ENCODE peak calls at places on chromosome 14, in six cellular contexts. One of them, this sample, is unnamed.
A peak's percentile ranks its signal among the peaks of the same experiment; 100 is the strongest.

GRCh38 chr14:83842536-83842935 is 1687.4 kb upstream of the FLRT2 start:
- DNase-seq in CD4-positive, alpha-beta T cell: no peak
- DNase-seq in activated T-helper 1 cell treated with anti-CD3 and anti-CD28 coated beads, Interleukin-12 subunit alpha, Interleukin-12 subunit beta, Interleukin-2, Interleukin-4 antibody, amounts not matched to agents 30 ng/mL and 10 ng/mL and 1 ng/mL, durations not matched to agents 14 hours and 24 hours and 36 hours: no peak
- DNase-seq in NCI-H1417: no peak
- DNase-seq in sigmoid colon: no peak
- DNase-seq in HFFc6: no peak
- DNase-seq in this sample: no peak

GRCh38 chr14:77790566-77791224 is 9.2 kb upstream of the ADCK1 start:
- DNase-seq in CD4-positive, alpha-beta T cell: no peak
- DNase-seq in HFFc6: no peak
- DNase-seq in activated T-helper 1 cell treated with anti-CD3 and anti-CD28 coated beads, Interleukin-12 subunit alpha, Interleukin-12 subunit beta, Interleukin-2, Interleukin-4 antibody, amounts not matched to agents 30 ng/mL and 10 ng/mL and 1 ng/mL, durations not matched to agents 14 hours and 24 hours and 36 hours: no peak
- DNase-seq in sigmoid colon: no peak
- DNase-seq in NCI-H1417: no peak
- DNase-seq in this sample: no peak

GRCh38 chr14:35215110-35215872 is 76.9 kb upstream of the PSMA6 start:
- DNase-seq in activated T-helper 1 cell treated with anti-CD3 and anti-CD28 coated beads, Interleukin-12 subunit alpha, Interleukin-12 subunit beta, Interleukin-2, Interleukin-4 antibody, amounts not matched to agents 30 ng/mL and 10 ng/mL and 1 ng/mL, durations not matched to agents 14 hours and 24 hours and 36 hours: no peak
- DNase-seq in CD4-positive, alpha-beta T cell: no peak
- DNase-seq in HFFc6: peak; percentile 65
- DNase-seq in NCI-H1417: no peak
- DNase-seq in sigmoid colon: no peak
- DNase-seq in this sample: no peak

GRCh38 chr14:105042813-105043212 is 21.9 kb upstream of the CDCA4 start:
- DNase-seq in CD4-positive, alpha-beta T cell: no peak
- DNase-seq in HFFc6: no peak
- DNase-seq in activated T-helper 1 cell treated with anti-CD3 and anti-CD28 coated beads, Interleukin-12 subunit alpha, Interleukin-12 subunit beta, Interleukin-2, Interleukin-4 antibody, amounts not matched to agents 30 ng/mL and 10 ng/mL and 1 ng/mL, durations not matched to agents 14 hours and 24 hours and 36 hours: no peak
- DNase-seq in NCI-H1417: no peak
- DNase-seq in sigmoid colon: no peak
- DNase-seq in this sample: no peak

GRCh38 chr14:51701956-51702355 is 50.2 kb downstream of the FRMD6 start:
- DNase-seq in sigmoid colon: no peak
- DNase-seq in CD4-positive, alpha-beta T cell: no peak
- DNase-seq in activated T-helper 1 cell treated with anti-CD3 and anti-CD28 coated beads, Interleukin-12 subunit alpha, Interleukin-12 subunit beta, Interleukin-2, Interleukin-4 antibody, amounts not matched to agents 30 ng/mL and 10 ng/mL and 1 ng/mL, durations not matched to agents 14 hours and 24 hours and 36 hours: no peak
- DNase-seq in HFFc6: no peak
- DNase-seq in NCI-H1417: no peak
- DNase-seq in this sample: no peak

GRCh38 chr14:67680941-67681340 is 6.5 kb upstream of the VTI1B start:
- DNase-seq in sigmoid colon: no peak
- DNase-seq in NCI-H1417: no peak
- DNase-seq in CD4-positive, alpha-beta T cell: no peak
- DNase-seq in HFFc6: no peak
- DNase-seq in activated T-helper 1 cell treated with anti-CD3 and anti-CD28 coated beads, Interleukin-12 subunit alpha, Interleukin-12 subunit beta, Interleukin-2, Interleukin-4 antibody, amounts not matched to agents 30 ng/mL and 10 ng/mL and 1 ng/mL, durations not matched to agents 14 hours and 24 hours and 36 hours: no peak
- DNase-seq in this sample: no peak

GRCh38 chr14:74019408-74019714 is 212 bp downstream of the BBOF1 start:
- DNase-seq in HFFc6: no peak
- DNase-seq in NCI-H1417: no peak
- DNase-seq in CD4-positive, alpha-beta T cell: no peak
- DNase-seq in sigmoid colon: no peak
- DNase-seq in activated T-helper 1 cell treated with anti-CD3 and anti-CD28 coated beads, Interleukin-12 subunit alpha, Interleukin-12 subunit beta, Interleukin-2, Interleukin-4 antibody, amounts not matched to agents 30 ng/mL and 10 ng/mL and 1 ng/mL, durations not matched to agents 14 hours and 24 hours and 36 hours: no peak
- DNase-seq in this sample: no peak

GRCh38 chr14:70640938-70641547 is 673 bp upstream of the TTC9 start:
- DNase-seq in HFFc6: no peak
- DNase-seq in NCI-H1417: peak; percentile 86
- DNase-seq in CD4-positive, alpha-beta T cell: peak; percentile 57
- DNase-seq in sigmoid colon: peak; percentile 72
- DNase-seq in activated T-helper 1 cell treated with anti-CD3 and anti-CD28 coated beads, Interleukin-12 subunit alpha, Interleukin-12 subunit beta, Interleukin-2, Interleukin-4 antibody, amounts not matched to agents 30 ng/mL and 10 ng/mL and 1 ng/mL, durations not matched to agents 14 hours and 24 hours and 36 hours: peak; percentile 37
- DNase-seq in this sample: peak; percentile 36

GRCh38 chr14:90753456-90754005 is 62.7 kb downstream of the TTC7B start:
- DNase-seq in NCI-H1417: no peak
- DNase-seq in activated T-helper 1 cell treated with anti-CD3 and anti-CD28 coated beads, Interleukin-12 subunit alpha, Interleukin-12 subunit beta, Interleukin-2, Interleukin-4 antibody, amounts not matched to agents 30 ng/mL and 10 ng/mL and 1 ng/mL, durations not matched to agents 14 hours and 24 hours and 36 hours: no peak
- DNase-seq in CD4-positive, alpha-beta T cell: no peak
- DNase-seq in sigmoid colon: no peak
- DNase-seq in HFFc6: no peak
- DNase-seq in this sample: no peak

GRCh38 chr14:32217301-32217700 is 14.2 kb upstream of the RNU6-8 start:
- DNase-seq in sigmoid colon: no peak
- DNase-seq in HFFc6: no peak
- DNase-seq in activated T-helper 1 cell treated with anti-CD3 and anti-CD28 coated beads, Interleukin-12 subunit alpha, Interleukin-12 subunit beta, Interleukin-2, Interleukin-4 antibody, amounts not matched to agents 30 ng/mL and 10 ng/mL and 1 ng/mL, durations not matched to agents 14 hours and 24 hours and 36 hours: no peak
- DNase-seq in NCI-H1417: peak; percentile 66
- DNase-seq in CD4-positive, alpha-beta T cell: no peak
- DNase-seq in this sample: no peak

GRCh38 chr14:35368583-35368982 is 36.0 kb downstream of the NFKBIA start:
- DNase-seq in sigmoid colon: no peak
- DNase-seq in activated T-helper 1 cell treated with anti-CD3 and anti-CD28 coated beads, Interleukin-12 subunit alpha, Interleukin-12 subunit beta, Interleukin-2, Interleukin-4 antibody, amounts not matched to agents 30 ng/mL and 10 ng/mL and 1 ng/mL, durations not matched to agents 14 hours and 24 hours and 36 hours: no peak
- DNase-seq in HFFc6: no peak
- DNase-seq in NCI-H1417: no peak
- DNase-seq in CD4-positive, alpha-beta T cell: no peak
- DNase-seq in this sample: no peak

GRCh38 chr14:39107624-39108023 is 4.6 kb upstream of the SEC23A start:
- DNase-seq in activated T-helper 1 cell treated with anti-CD3 and anti-CD28 coated beads, Interleukin-12 subunit alpha, Interleukin-12 subunit beta, Interleukin-2, Interleukin-4 antibody, amounts not matched to agents 30 ng/mL and 10 ng/mL and 1 ng/mL, durations not matched to agents 14 hours and 24 hours and 36 hours: no peak
- DNase-seq in CD4-positive, alpha-beta T cell: no peak
- DNase-seq in HFFc6: peak; percentile 35
- DNase-seq in NCI-H1417: no peak
- DNase-seq in sigmoid colon: no peak
- DNase-seq in this sample: no peak

GRCh38 chr14:31660191-31660590 is 99.0 kb downstream of the NUBPL start:
- DNase-seq in NCI-H1417: no peak
- DNase-seq in HFFc6: no peak
- DNase-seq in sigmoid colon: no peak
- DNase-seq in CD4-positive, alpha-beta T cell: no peak
- DNase-seq in activated T-helper 1 cell treated with anti-CD3 and anti-CD28 coated beads, Interleukin-12 subunit alpha, Interleukin-12 subunit beta, Interleukin-2, Interleukin-4 antibody, amounts not matched to agents 30 ng/mL and 10 ng/mL and 1 ng/mL, durations not matched to agents 14 hours and 24 hours and 36 hours: no peak
- DNase-seq in this sample: no peak

GRCh38 chr14:61596985-61597384 is 98.3 kb upstream of the HIF1A start:
- DNase-seq in CD4-positive, alpha-beta T cell: no peak
- DNase-seq in activated T-helper 1 cell treated with anti-CD3 and anti-CD28 coated beads, Interleukin-12 subunit alpha, Interleukin-12 subunit beta, Interleukin-2, Interleukin-4 antibody, amounts not matched to agents 30 ng/mL and 10 ng/mL and 1 ng/mL, durations not matched to agents 14 hours and 24 hours and 36 hours: no peak
- DNase-seq in HFFc6: no peak
- DNase-seq in sigmoid colon: no peak
- DNase-seq in NCI-H1417: no peak
- DNase-seq in this sample: no peak

GRCh38 chr14:28098863-28099262 is 667.7 kb upstream of the FOXG1 start:
- DNase-seq in NCI-H1417: no peak
- DNase-seq in sigmoid colon: no peak
- DNase-seq in activated T-helper 1 cell treated with anti-CD3 and anti-CD28 coated beads, Interleukin-12 subunit alpha, Interleukin-12 subunit beta, Interleukin-2, Interleukin-4 antibody, amounts not matched to agents 30 ng/mL and 10 ng/mL and 1 ng/mL, durations not matched to agents 14 hours and 24 hours and 36 hours: no peak
- DNase-seq in HFFc6: no peak
- DNase-seq in CD4-positive, alpha-beta T cell: no peak
- DNase-seq in this sample: no peak

GRCh38 chr14:65910108-65910507 is 497.6 kb downstream of the FUT8 start:
- DNase-seq in activated T-helper 1 cell treated with anti-CD3 and anti-CD28 coated beads, Interleukin-12 subunit alpha, Interleukin-12 subunit beta, Interleukin-2, Interleukin-4 antibody, amounts not matched to agents 30 ng/mL and 10 ng/mL and 1 ng/mL, durations not matched to agents 14 hours and 24 hours and 36 hours: no peak
- DNase-seq in CD4-positive, alpha-beta T cell: no peak
- DNase-seq in sigmoid colon: no peak
- DNase-seq in HFFc6: peak; percentile 17
- DNase-seq in NCI-H1417: no peak
- DNase-seq in this sample: no peak

GRCh38 chr14:53751650-53752049 is 205.0 kb downstream of the BMP4 start:
- DNase-seq in sigmoid colon: no peak
- DNase-seq in activated T-helper 1 cell treated with anti-CD3 and anti-CD28 coated beads, Interleukin-12 subunit alpha, Interleukin-12 subunit beta, Interleukin-2, Interleukin-4 antibody, amounts not matched to agents 30 ng/mL and 10 ng/mL and 1 ng/mL, durations not matched to agents 14 hours and 24 hours and 36 hours: no peak
- DNase-seq in CD4-positive, alpha-beta T cell: no peak
- DNase-seq in NCI-H1417: peak; percentile 21
- DNase-seq in HFFc6: no peak
- DNase-seq in this sample: no peak

GRCh38 chr14:72613196-72613974 is 280.5 kb downstream of the DPF3 start:
- DNase-seq in activated T-helper 1 cell treated with anti-CD3 and anti-CD28 coated beads, Interleukin-12 subunit alpha, Interleukin-12 subunit beta, Interleukin-2, Interleukin-4 antibody, amounts not matched to agents 30 ng/mL and 10 ng/mL and 1 ng/mL, durations not matched to agents 14 hours and 24 hours and 36 hours: no peak
- DNase-seq in CD4-positive, alpha-beta T cell: no peak
- DNase-seq in sigmoid colon: no peak
- DNase-seq in NCI-H1417: no peak
- DNase-seq in HFFc6: no peak
- DNase-seq in this sample: peak; percentile 3

GRCh38 chr14:37142835-37143499 is 29.4 kb downstream of the SLC25A21 start:
- DNase-seq in sigmoid colon: no peak
- DNase-seq in activated T-helper 1 cell treated with anti-CD3 and anti-CD28 coated beads, Interleukin-12 subunit alpha, Interleukin-12 subunit beta, Interleukin-2, Interleukin-4 antibody, amounts not matched to agents 30 ng/mL and 10 ng/mL and 1 ng/mL, durations not matched to agents 14 hours and 24 hours and 36 hours: no peak
- DNase-seq in HFFc6: peak; percentile 79
- DNase-seq in CD4-positive, alpha-beta T cell: no peak
- DNase-seq in NCI-H1417: no peak
- DNase-seq in this sample: no peak

GRCh38 chr14:81400852-81401251 is 728 bp upstream of the STON2 start:
- DNase-seq in HFFc6: peak; percentile 94
- DNase-seq in CD4-positive, alpha-beta T cell: no peak
- DNase-seq in activated T-helper 1 cell treated with anti-CD3 and anti-CD28 coated beads, Interleukin-12 subunit alpha, Interleukin-12 subunit beta, Interleukin-2, Interleukin-4 antibody, amounts not matched to agents 30 ng/mL and 10 ng/mL and 1 ng/mL, durations not matched to agents 14 hours and 24 hours and 36 hours: no peak
- DNase-seq in sigmoid colon: peak; percentile 88
- DNase-seq in NCI-H1417: no peak
- DNase-seq in this sample: no peak

GRCh38 chr14:105899071-105899641 is 372.8 kb downstream of the TMEM121 start:
- DNase-seq in CD4-positive, alpha-beta T cell: no peak
- DNase-seq in activated T-helper 1 cell treated with anti-CD3 and anti-CD28 coated beads, Interleukin-12 subunit alpha, Interleukin-12 subunit beta, Interleukin-2, Interleukin-4 antibody, amounts not matched to agents 30 ng/mL and 10 ng/mL and 1 ng/mL, durations not matched to agents 14 hours and 24 hours and 36 hours: no peak
- DNase-seq in sigmoid colon: no peak
- DNase-seq in HFFc6: no peak
- DNase-seq in NCI-H1417: no peak
- DNase-seq in this sample: no peak

GRCh38 chr14:99660006-99660566 is 15.2 kb downstream of the HHIPL1 start:
- DNase-seq in sigmoid colon: no peak
- DNase-seq in NCI-H1417: no peak
- DNase-seq in HFFc6: no peak
- DNase-seq in activated T-helper 1 cell treated with anti-CD3 and anti-CD28 coated beads, Interleukin-12 subunit alpha, Interleukin-12 subunit beta, Interleukin-2, Interleukin-4 antibody, amounts not matched to agents 30 ng/mL and 10 ng/mL and 1 ng/mL, durations not matched to agents 14 hours and 24 hours and 36 hours: no peak
- DNase-seq in CD4-positive, alpha-beta T cell: no peak
- DNase-seq in this sample: no peak

GRCh38 chr14:59087240-59087639 is 101.2 kb upstream of the DAAM1 start:
- DNase-seq in HFFc6: no peak
- DNase-seq in activated T-helper 1 cell treated with anti-CD3 and anti-CD28 coated beads, Interleukin-12 subunit alpha, Interleukin-12 subunit beta, Interleukin-2, Interleukin-4 antibody, amounts not matched to agents 30 ng/mL and 10 ng/mL and 1 ng/mL, durations not matched to agents 14 hours and 24 hours and 36 hours: no peak
- DNase-seq in sigmoid colon: no peak
- DNase-seq in NCI-H1417: no peak
- DNase-seq in CD4-positive, alpha-beta T cell: no peak
- DNase-seq in this sample: no peak

GRCh38 chr14:88515499-88516221 is 39.1 kb downstream of the PTPN21 start:
- DNase-seq in CD4-positive, alpha-beta T cell: no peak
- DNase-seq in NCI-H1417: no peak
- DNase-seq in activated T-helper 1 cell treated with anti-CD3 and anti-CD28 coated beads, Interleukin-12 subunit alpha, Interleukin-12 subunit beta, Interleukin-2, Interleukin-4 antibody, amounts not matched to agents 30 ng/mL and 10 ng/mL and 1 ng/mL, durations not matched to agents 14 hours and 24 hours and 36 hours: no peak
- DNase-seq in sigmoid colon: no peak
- DNase-seq in HFFc6: no peak
- DNase-seq in this sample: no peak

GRCh38 chr14:61950340-61950739 is 188.1 kb downstream of the SNAPC1 start:
- DNase-seq in activated T-helper 1 cell treated with anti-CD3 and anti-CD28 coated beads, Interleukin-12 subunit alpha, Interleukin-12 subunit beta, Interleukin-2, Interleukin-4 antibody, amounts not matched to agents 30 ng/mL and 10 ng/mL and 1 ng/mL, durations not matched to agents 14 hours and 24 hours and 36 hours: no peak
- DNase-seq in NCI-H1417: no peak
- DNase-seq in sigmoid colon: no peak
- DNase-seq in HFFc6: no peak
- DNase-seq in CD4-positive, alpha-beta T cell: no peak
- DNase-seq in this sample: no peak

GRCh38 chr14:77266336-77266735 is 4.7 kb downstream of the NGB start:
- DNase-seq in CD4-positive, alpha-beta T cell: no peak
- DNase-seq in sigmoid colon: no peak
- DNase-seq in activated T-helper 1 cell treated with anti-CD3 and anti-CD28 coated beads, Interleukin-12 subunit alpha, Interleukin-12 subunit beta, Interleukin-2, Interleukin-4 antibody, amounts not matched to agents 30 ng/mL and 10 ng/mL and 1 ng/mL, durations not matched to agents 14 hours and 24 hours and 36 hours: no peak
- DNase-seq in NCI-H1417: no peak
- DNase-seq in HFFc6: no peak
- DNase-seq in this sample: no peak

GRCh38 chr14:54784657-54785056 is 118.0 kb downstream of the GCH1 start:
- DNase-seq in HFFc6: no peak
- DNase-seq in CD4-positive, alpha-beta T cell: no peak
- DNase-seq in NCI-H1417: no peak
- DNase-seq in activated T-helper 1 cell treated with anti-CD3 and anti-CD28 coated beads, Interleukin-12 subunit alpha, Interleukin-12 subunit beta, Interleukin-2, Interleukin-4 antibody, amounts not matched to agents 30 ng/mL and 10 ng/mL and 1 ng/mL, durations not matched to agents 14 hours and 24 hours and 36 hours: no peak
- DNase-seq in sigmoid colon: peak; percentile 57
- DNase-seq in this sample: no peak

GRCh38 chr14:39431416-39432178 is 636 bp downstream of the FBXO33 start:
- DNase-seq in CD4-positive, alpha-beta T cell: peak; percentile 56
- DNase-seq in HFFc6: peak; percentile 37
- DNase-seq in activated T-helper 1 cell treated with anti-CD3 and anti-CD28 coated beads, Interleukin-12 subunit alpha, Interleukin-12 subunit beta, Interleukin-2, Interleukin-4 antibody, amounts not matched to agents 30 ng/mL and 10 ng/mL and 1 ng/mL, durations not matched to agents 14 hours and 24 hours and 36 hours: peak; percentile 48
- DNase-seq in NCI-H1417: peak; percentile 79
- DNase-seq in sigmoid colon: peak; percentile 76
- DNase-seq in this sample: peak; percentile 51

GRCh38 chr14:94139421-94139820 is 10.0 kb upstream of the IFI27L2 start:
- DNase-seq in sigmoid colon: no peak
- DNase-seq in HFFc6: no peak
- DNase-seq in activated T-helper 1 cell treated with anti-CD3 and anti-CD28 coated beads, Interleukin-12 subunit alpha, Interleukin-12 subunit beta, Interleukin-2, Interleukin-4 antibody, amounts not matched to agents 30 ng/mL and 10 ng/mL and 1 ng/mL, durations not matched to agents 14 hours and 24 hours and 36 hours: no peak
- DNase-seq in CD4-positive, alpha-beta T cell: no peak
- DNase-seq in NCI-H1417: no peak
- DNase-seq in this sample: no peak

GRCh38 chr14:29085546-29085945 is 319.0 kb downstream of the FOXG1 start:
- DNase-seq in HFFc6: no peak
- DNase-seq in activated T-helper 1 cell treated with anti-CD3 and anti-CD28 coated beads, Interleukin-12 subunit alpha, Interleukin-12 subunit beta, Interleukin-2, Interleukin-4 antibody, amounts not matched to agents 30 ng/mL and 10 ng/mL and 1 ng/mL, durations not matched to agents 14 hours and 24 hours and 36 hours: no peak
- DNase-seq in CD4-positive, alpha-beta T cell: no peak
- DNase-seq in NCI-H1417: no peak
- DNase-seq in sigmoid colon: no peak
- DNase-seq in this sample: no peak

GRCh38 chr14:104939666-104940410 is 15.2 kb downstream of the PLD4 start:
- DNase-seq in CD4-positive, alpha-beta T cell: no peak
- DNase-seq in NCI-H1417: no peak
- DNase-seq in activated T-helper 1 cell treated with anti-CD3 and anti-CD28 coated beads, Interleukin-12 subunit alpha, Interleukin-12 subunit beta, Interleukin-2, Interleukin-4 antibody, amounts not matched to agents 30 ng/mL and 10 ng/mL and 1 ng/mL, durations not matched to agents 14 hours and 24 hours and 36 hours: no peak
- DNase-seq in HFFc6: no peak
- DNase-seq in sigmoid colon: peak; percentile 35
- DNase-seq in this sample: no peak

GRCh38 chr14:61337893-61338292 is 16.5 kb downstream of the PRKCH start:
- DNase-seq in activated T-helper 1 cell treated with anti-CD3 and anti-CD28 coated beads, Interleukin-12 subunit alpha, Interleukin-12 subunit beta, Interleukin-2, Interleukin-4 antibody, amounts not matched to agents 30 ng/mL and 10 ng/mL and 1 ng/mL, durations not matched to agents 14 hours and 24 hours and 36 hours: peak; percentile 69
- DNase-seq in HFFc6: no peak
- DNase-seq in sigmoid colon: no peak
- DNase-seq in NCI-H1417: no peak
- DNase-seq in CD4-positive, alpha-beta T cell: peak; percentile 72
- DNase-seq in this sample: peak; percentile 68

GRCh38 chr14:32129124-32129523 is 52.0 kb downstream of the ARHGAP5 start:
- DNase-seq in activated T-helper 1 cell treated with anti-CD3 and anti-CD28 coated beads, Interleukin-12 subunit alpha, Interleukin-12 subunit beta, Interleukin-2, Interleukin-4 antibody, amounts not matched to agents 30 ng/mL and 10 ng/mL and 1 ng/mL, durations not matched to agents 14 hours and 24 hours and 36 hours: no peak
- DNase-seq in sigmoid colon: no peak
- DNase-seq in HFFc6: peak; percentile 44
- DNase-seq in CD4-positive, alpha-beta T cell: no peak
- DNase-seq in NCI-H1417: no peak
- DNase-seq in this sample: no peak